ENCODE peak calls at places on chromosomes 6 and 20, in five cellular contexts. One of them, this sample, is unnamed.

GRCh38 chr20:32522775-32523612 is 62.1 kb downstream of the NOL4L start:
- DNase-seq in GM18507: no peak
- DNase-seq in NCI-H2171 treated with DMSO at 0.1 percent for 48 hours: peak
- DNase-seq in HTR-8/SVneo: no peak
- DNase-seq in activated T-cell treated with anti-CD3 and anti-CD28 coated beads, Interleukin-2, amount 50 U/mL, for 72 hours: no peak
- DNase-seq in this sample: no peak

GRCh38 chr20:63483834-63484233 is 11.4 kb upstream of the KCNQ2 start:
- DNase-seq in GM18507: no peak
- DNase-seq in NCI-H2171 treated with DMSO at 0.1 percent for 48 hours: peak
- DNase-seq in HTR-8/SVneo: no peak
- DNase-seq in activated T-cell treated with anti-CD3 and anti-CD28 coated beads, Interleukin-2, amount 50 U/mL, for 72 hours: no peak
- DNase-seq in this sample: no peak

GRCh38 chr20:63080411-63080810 is 73.6 kb upstream of the BHLHE23 start:
- DNase-seq in GM18507: no peak
- DNase-seq in NCI-H2171 treated with DMSO at 0.1 percent for 48 hours: no peak
- DNase-seq in HTR-8/SVneo: no peak
- DNase-seq in activated T-cell treated with anti-CD3 and anti-CD28 coated beads, Interleukin-2, amount 50 U/mL, for 72 hours: no peak
- DNase-seq in this sample: no peak

GRCh38 chr6:137286368-137286767 is 67.2 kb upstream of the IFNGR1 start:
- DNase-seq in GM18507: no peak
- DNase-seq in NCI-H2171 treated with DMSO at 0.1 percent for 48 hours: no peak
- DNase-seq in HTR-8/SVneo: no peak
- DNase-seq in activated T-cell treated with anti-CD3 and anti-CD28 coated beads, Interleukin-2, amount 50 U/mL, for 72 hours: no peak
- DNase-seq in this sample: no peak

GRCh38 chr6:1494671-1495070 is 105.3 kb downstream of the FOXF2 start:
- DNase-seq in GM18507: no peak
- DNase-seq in NCI-H2171 treated with DMSO at 0.1 percent for 48 hours: peak
- DNase-seq in HTR-8/SVneo: no peak
- DNase-seq in activated T-cell treated with anti-CD3 and anti-CD28 coated beads, Interleukin-2, amount 50 U/mL, for 72 hours: no peak
- DNase-seq in this sample: no peak

GRCh38 chr20:7152071-7152470 is 384.6 kb downstream of the BMP2 start:
- DNase-seq in GM18507: no peak
- DNase-seq in NCI-H2171 treated with DMSO at 0.1 percent for 48 hours: no peak
- DNase-seq in HTR-8/SVneo: no peak
- DNase-seq in activated T-cell treated with anti-CD3 and anti-CD28 coated beads, Interleukin-2, amount 50 U/mL, for 72 hours: no peak
- DNase-seq in this sample: no peak

GRCh38 chr6:113182370-113183141 is 674.6 kb upstream of the MARCKS start:
- DNase-seq in GM18507: no peak
- DNase-seq in NCI-H2171 treated with DMSO at 0.1 percent for 48 hours: no peak
- DNase-seq in HTR-8/SVneo: peak
- DNase-seq in activated T-cell treated with anti-CD3 and anti-CD28 coated beads, Interleukin-2, amount 50 U/mL, for 72 hours: no peak
- DNase-seq in this sample: no peak

GRCh38 chr20:36344517-36345132 is 38.5 kb downstream of the DLGAP4 start:
- DNase-seq in GM18507: no peak
- DNase-seq in NCI-H2171 treated with DMSO at 0.1 percent for 48 hours: no peak
- DNase-seq in HTR-8/SVneo: peak
- DNase-seq in activated T-cell treated with anti-CD3 and anti-CD28 coated beads, Interleukin-2, amount 50 U/mL, for 72 hours: peak
- DNase-seq in this sample: no peak

GRCh38 chr20:61850457-61850856 is 215.2 kb downstream of the TAF4 start:
- DNase-seq in GM18507: no peak
- DNase-seq in NCI-H2171 treated with DMSO at 0.1 percent for 48 hours: no peak
- DNase-seq in HTR-8/SVneo: no peak
- DNase-seq in activated T-cell treated with anti-CD3 and anti-CD28 coated beads, Interleukin-2, amount 50 U/mL, for 72 hours: no peak
- DNase-seq in this sample: no peak

GRCh38 chr6:30888472-30889137 is 4.3 kb downstream of the DDR1 start:
- DNase-seq in GM18507: no peak
- DNase-seq in NCI-H2171 treated with DMSO at 0.1 percent for 48 hours: no peak
- DNase-seq in HTR-8/SVneo: no peak
- DNase-seq in activated T-cell treated with anti-CD3 and anti-CD28 coated beads, Interleukin-2, amount 50 U/mL, for 72 hours: no peak
- DNase-seq in this sample: no peak

GRCh38 chr20:20002101-20002998 is 14.8 kb upstream of the NAA20 start:
- DNase-seq in GM18507: no peak
- DNase-seq in NCI-H2171 treated with DMSO at 0.1 percent for 48 hours: peak
- DNase-seq in HTR-8/SVneo: no peak
- DNase-seq in activated T-cell treated with anti-CD3 and anti-CD28 coated beads, Interleukin-2, amount 50 U/mL, for 72 hours: no peak
- DNase-seq in this sample: no peak

GRCh38 chr6:1286972-1287600 is 24.8 kb upstream of the FOXQ1 start:
- DNase-seq in GM18507: no peak
- DNase-seq in NCI-H2171 treated with DMSO at 0.1 percent for 48 hours: no peak
- DNase-seq in HTR-8/SVneo: no peak
- DNase-seq in activated T-cell treated with anti-CD3 and anti-CD28 coated beads, Interleukin-2, amount 50 U/mL, for 72 hours: no peak
- DNase-seq in this sample: no peak

GRCh38 chr6:44117397-44118128 is 9.7 kb downstream of the MRPL14 start:
- DNase-seq in GM18507: no peak
- DNase-seq in NCI-H2171 treated with DMSO at 0.1 percent for 48 hours: no peak
- DNase-seq in HTR-8/SVneo: no peak
- DNase-seq in activated T-cell treated with anti-CD3 and anti-CD28 coated beads, Interleukin-2, amount 50 U/mL, for 72 hours: no peak
- DNase-seq in this sample: no peak

GRCh38 chr20:1833728-1834726 is 61.2 kb upstream of the SIRPA start:
- DNase-seq in GM18507: no peak
- DNase-seq in NCI-H2171 treated with DMSO at 0.1 percent for 48 hours: peak
- DNase-seq in HTR-8/SVneo: no peak
- DNase-seq in activated T-cell treated with anti-CD3 and anti-CD28 coated beads, Interleukin-2, amount 50 U/mL, for 72 hours: no peak
- DNase-seq in this sample: no peak

GRCh38 chr6:26464014-26464413 is 6.3 kb downstream of the BTN2A1 start:
- DNase-seq in GM18507: no peak
- DNase-seq in NCI-H2171 treated with DMSO at 0.1 percent for 48 hours: no peak
- DNase-seq in HTR-8/SVneo: no peak
- DNase-seq in activated T-cell treated with anti-CD3 and anti-CD28 coated beads, Interleukin-2, amount 50 U/mL, for 72 hours: no peak
- DNase-seq in this sample: no peak